ENCODE peak calls at places on chromosomes 7 and 10, in six cellular contexts. One of them, this sample, is unnamed.

GRCh38 chr7:134836447-134836846 is 57.0 kb downstream of the CALD1 start:
- DNase-seq in foreskin fibroblast: no peak
- DNase-seq in NCI-H2107: no peak
- DNase-seq in activated T-helper 1 cell treated with anti-CD3 and anti-CD28 coated beads, Interleukin-12 subunit alpha, Interleukin-12 subunit beta, Interleukin-2, Interleukin-4 antibody, amounts not matched to agents 30 ng/mL and 10 ng/mL and 1 ng/mL, durations not matched to agents 14 hours and 24 hours and 36 hours: no peak
- DNase-seq in CD14-positive monocyte: no peak
- DNase-seq in T-cell: no peak
- DNase-seq in this sample: no peak

GRCh38 chr10:77021966-77022365 is 615.6 kb downstream of the KCNMA1 start:
- DNase-seq in NCI-H2107: no peak
- DNase-seq in foreskin fibroblast: no peak
- DNase-seq in T-cell: no peak
- DNase-seq in CD14-positive monocyte: no peak
- DNase-seq in activated T-helper 1 cell treated with anti-CD3 and anti-CD28 coated beads, Interleukin-12 subunit alpha, Interleukin-12 subunit beta, Interleukin-2, Interleukin-4 antibody, amounts not matched to agents 30 ng/mL and 10 ng/mL and 1 ng/mL, durations not matched to agents 14 hours and 24 hours and 36 hours: no peak
- DNase-seq in this sample: no peak

GRCh38 chr10:63537511-63537910 is 16.3 kb downstream of the REEP3 start:
- DNase-seq in T-cell: no peak
- DNase-seq in CD14-positive monocyte: no peak
- DNase-seq in foreskin fibroblast: no peak
- DNase-seq in NCI-H2107: no peak
- DNase-seq in activated T-helper 1 cell treated with anti-CD3 and anti-CD28 coated beads, Interleukin-12 subunit alpha, Interleukin-12 subunit beta, Interleukin-2, Interleukin-4 antibody, amounts not matched to agents 30 ng/mL and 10 ng/mL and 1 ng/mL, durations not matched to agents 14 hours and 24 hours and 36 hours: no peak
- DNase-seq in this sample: no peak

GRCh38 chr10:6388261-6388893 is 185.6 kb downstream of the PFKFB3 start:
- DNase-seq in NCI-H2107: no peak
- DNase-seq in CD14-positive monocyte: no peak
- DNase-seq in foreskin fibroblast: no peak
- DNase-seq in activated T-helper 1 cell treated with anti-CD3 and anti-CD28 coated beads, Interleukin-12 subunit alpha, Interleukin-12 subunit beta, Interleukin-2, Interleukin-4 antibody, amounts not matched to agents 30 ng/mL and 10 ng/mL and 1 ng/mL, durations not matched to agents 14 hours and 24 hours and 36 hours: no peak
- DNase-seq in T-cell: no peak
- DNase-seq in this sample: no peak

GRCh38 chr10:12484945-12485805 is 135.8 kb downstream of the CAMK1D start:
- DNase-seq in T-cell: peak
- DNase-seq in foreskin fibroblast: peak
- DNase-seq in NCI-H2107: peak
- DNase-seq in activated T-helper 1 cell treated with anti-CD3 and anti-CD28 coated beads, Interleukin-12 subunit alpha, Interleukin-12 subunit beta, Interleukin-2, Interleukin-4 antibody, amounts not matched to agents 30 ng/mL and 10 ng/mL and 1 ng/mL, durations not matched to agents 14 hours and 24 hours and 36 hours: peak
- DNase-seq in CD14-positive monocyte: no peak
- DNase-seq in this sample: no peak

GRCh38 chr7:6164491-6164890 is 107.9 kb downstream of the CYTH3 start:
- DNase-seq in activated T-helper 1 cell treated with anti-CD3 and anti-CD28 coated beads, Interleukin-12 subunit alpha, Interleukin-12 subunit beta, Interleukin-2, Interleukin-4 antibody, amounts not matched to agents 30 ng/mL and 10 ng/mL and 1 ng/mL, durations not matched to agents 14 hours and 24 hours and 36 hours: no peak
- DNase-seq in CD14-positive monocyte: peak
- DNase-seq in T-cell: no peak
- DNase-seq in NCI-H2107: no peak
- DNase-seq in foreskin fibroblast: no peak
- DNase-seq in this sample: no peak

GRCh38 chr10:69963178-69963834 is 89.3 kb upstream of the MACROH2A2 start:
- DNase-seq in T-cell: no peak
- DNase-seq in activated T-helper 1 cell treated with anti-CD3 and anti-CD28 coated beads, Interleukin-12 subunit alpha, Interleukin-12 subunit beta, Interleukin-2, Interleukin-4 antibody, amounts not matched to agents 30 ng/mL and 10 ng/mL and 1 ng/mL, durations not matched to agents 14 hours and 24 hours and 36 hours: no peak
- DNase-seq in NCI-H2107: no peak
- DNase-seq in CD14-positive monocyte: no peak
- DNase-seq in foreskin fibroblast: no peak
- DNase-seq in this sample: no peak

GRCh38 chr7:44451123-44451522 is 39.3 kb downstream of the NUDCD3 start:
- DNase-seq in NCI-H2107: no peak
- DNase-seq in CD14-positive monocyte: no peak
- DNase-seq in activated T-helper 1 cell treated with anti-CD3 and anti-CD28 coated beads, Interleukin-12 subunit alpha, Interleukin-12 subunit beta, Interleukin-2, Interleukin-4 antibody, amounts not matched to agents 30 ng/mL and 10 ng/mL and 1 ng/mL, durations not matched to agents 14 hours and 24 hours and 36 hours: no peak
- DNase-seq in T-cell: no peak
- DNase-seq in foreskin fibroblast: no peak
- DNase-seq in this sample: no peak

GRCh38 chr7:129401968-129402860 is 32.0 kb upstream of the STRIP2 start:
- DNase-seq in CD14-positive monocyte: no peak
- DNase-seq in foreskin fibroblast: peak
- DNase-seq in NCI-H2107: no peak
- DNase-seq in activated T-helper 1 cell treated with anti-CD3 and anti-CD28 coated beads, Interleukin-12 subunit alpha, Interleukin-12 subunit beta, Interleukin-2, Interleukin-4 antibody, amounts not matched to agents 30 ng/mL and 10 ng/mL and 1 ng/mL, durations not matched to agents 14 hours and 24 hours and 36 hours: peak
- DNase-seq in T-cell: no peak
- DNase-seq in this sample: no peak

GRCh38 chr10:16105082-16105481 is 244.8 kb upstream of the MINDY3 start:
- DNase-seq in NCI-H2107: no peak
- DNase-seq in foreskin fibroblast: no peak
- DNase-seq in CD14-positive monocyte: no peak
- DNase-seq in activated T-helper 1 cell treated with anti-CD3 and anti-CD28 coated beads, Interleukin-12 subunit alpha, Interleukin-12 subunit beta, Interleukin-2, Interleukin-4 antibody, amounts not matched to agents 30 ng/mL and 10 ng/mL and 1 ng/mL, durations not matched to agents 14 hours and 24 hours and 36 hours: no peak
- DNase-seq in T-cell: no peak
- DNase-seq in this sample: no peak

GRCh38 chr10:12583891-12584595 is 234.7 kb downstream of the CAMK1D start:
- DNase-seq in NCI-H2107: no peak
- DNase-seq in T-cell: no peak
- DNase-seq in CD14-positive monocyte: no peak
- DNase-seq in activated T-helper 1 cell treated with anti-CD3 and anti-CD28 coated beads, Interleukin-12 subunit alpha, Interleukin-12 subunit beta, Interleukin-2, Interleukin-4 antibody, amounts not matched to agents 30 ng/mL and 10 ng/mL and 1 ng/mL, durations not matched to agents 14 hours and 24 hours and 36 hours: no peak
- DNase-seq in foreskin fibroblast: no peak
- DNase-seq in this sample: no peak

GRCh38 chr7:157691521-157692155 is 354.8 kb downstream of the DNAJB6 start:
- DNase-seq in foreskin fibroblast: peak
- DNase-seq in activated T-helper 1 cell treated with anti-CD3 and anti-CD28 coated beads, Interleukin-12 subunit alpha, Interleukin-12 subunit beta, Interleukin-2, Interleukin-4 antibody, amounts not matched to agents 30 ng/mL and 10 ng/mL and 1 ng/mL, durations not matched to agents 14 hours and 24 hours and 36 hours: no peak
- DNase-seq in CD14-positive monocyte: no peak
- DNase-seq in NCI-H2107: no peak
- DNase-seq in T-cell: no peak
- DNase-seq in this sample: peak

GRCh38 chr7:146510088-146510680 is 393.6 kb downstream of the CNTNAP2 start:
- DNase-seq in foreskin fibroblast: no peak
- DNase-seq in T-cell: no peak
- DNase-seq in NCI-H2107: no peak
- DNase-seq in CD14-positive monocyte: no peak
- DNase-seq in activated T-helper 1 cell treated with anti-CD3 and anti-CD28 coated beads, Interleukin-12 subunit alpha, Interleukin-12 subunit beta, Interleukin-2, Interleukin-4 antibody, amounts not matched to agents 30 ng/mL and 10 ng/mL and 1 ng/mL, durations not matched to agents 14 hours and 24 hours and 36 hours: no peak
- DNase-seq in this sample: no peak

GRCh38 chr7:143490719-143491306 is 13.1 kb downstream of the TAS2R41 start:
- DNase-seq in foreskin fibroblast: peak
- DNase-seq in NCI-H2107: no peak
- DNase-seq in T-cell: no peak
- DNase-seq in CD14-positive monocyte: no peak
- DNase-seq in activated T-helper 1 cell treated with anti-CD3 and anti-CD28 coated beads, Interleukin-12 subunit alpha, Interleukin-12 subunit beta, Interleukin-2, Interleukin-4 antibody, amounts not matched to agents 30 ng/mL and 10 ng/mL and 1 ng/mL, durations not matched to agents 14 hours and 24 hours and 36 hours: no peak
- DNase-seq in this sample: no peak

GRCh38 chr10:95500649-95501048 is 60.5 kb downstream of the SORBS1 start:
- DNase-seq in CD14-positive monocyte: no peak
- DNase-seq in foreskin fibroblast: no peak
- DNase-seq in activated T-helper 1 cell treated with anti-CD3 and anti-CD28 coated beads, Interleukin-12 subunit alpha, Interleukin-12 subunit beta, Interleukin-2, Interleukin-4 antibody, amounts not matched to agents 30 ng/mL and 10 ng/mL and 1 ng/mL, durations not matched to agents 14 hours and 24 hours and 36 hours: no peak
- DNase-seq in NCI-H2107: no peak
- DNase-seq in T-cell: no peak
- DNase-seq in this sample: no peak